ENCODE peak calls at places on chromosomes 7 and 10, in five cellular contexts. One of them, this sample, is unnamed.

GRCh38 chr10:122362031-122362592 is 12.4 kb upstream of the PLEKHA1 start:
- DNase-seq in suprapubic skin: no peak
- DNase-seq in brain microvascular endothelial cell: no peak
- DNase-seq in AG09319: no peak
- DNase-seq in AG09309: no peak
- DNase-seq in this sample: no peak

GRCh38 chr10:87092356-87092860 is 2.2 kb downstream of the GLUD1 start:
- DNase-seq in suprapubic skin: no peak
- DNase-seq in brain microvascular endothelial cell: peak; percentile 23
- DNase-seq in AG09319: no peak
- DNase-seq in AG09309: no peak
- DNase-seq in this sample: no peak

GRCh38 chr7:5695709-5696345 is 85.6 kb downstream of the RNF216 start:
- DNase-seq in suprapubic skin: no peak
- DNase-seq in brain microvascular endothelial cell: peak; percentile 59
- DNase-seq in AG09319: no peak
- DNase-seq in AG09309: no peak
- DNase-seq in this sample: peak; percentile 82

GRCh38 chr7:108492742-108493141 is 33.2 kb downstream of the PNPLA8 start:
- DNase-seq in suprapubic skin: no peak
- DNase-seq in brain microvascular endothelial cell: no peak
- DNase-seq in AG09319: no peak
- DNase-seq in AG09309: no peak
- DNase-seq in this sample: no peak

GRCh38 chr7:81638216-81638615 is 131.6 kb downstream of the HGF start:
- DNase-seq in suprapubic skin: no peak
- DNase-seq in brain microvascular endothelial cell: peak; percentile 90
- DNase-seq in AG09319: no peak
- DNase-seq in AG09309: peak; percentile 92
- DNase-seq in this sample: no peak

GRCh38 chr10:132873395-132873794 is 69.0 kb downstream of the CFAP46 start:
- DNase-seq in suprapubic skin: no peak
- DNase-seq in brain microvascular endothelial cell: no peak
- DNase-seq in AG09319: no peak
- DNase-seq in AG09309: no peak
- DNase-seq in this sample: no peak

GRCh38 chr10:90598513-90598912 is 259.3 kb downstream of the HTR7 start:
- DNase-seq in suprapubic skin: no peak
- DNase-seq in brain microvascular endothelial cell: no peak
- DNase-seq in AG09319: no peak
- DNase-seq in AG09309: no peak
- DNase-seq in this sample: no peak

GRCh38 chr10:90288403-90288933 is 569.4 kb downstream of the HTR7 start:
- DNase-seq in suprapubic skin: no peak
- DNase-seq in brain microvascular endothelial cell: peak; percentile 56
- DNase-seq in AG09319: no peak
- DNase-seq in AG09309: no peak
- DNase-seq in this sample: no peak

GRCh38 chr10:128173383-128173782 is 47.2 kb upstream of the MKI67 start:
- DNase-seq in suprapubic skin: no peak
- DNase-seq in brain microvascular endothelial cell: peak; percentile 45
- DNase-seq in AG09319: no peak
- DNase-seq in AG09309: no peak
- DNase-seq in this sample: no peak

GRCh38 chr10:55630491-55631056 is 730.5 kb downstream of the ZWINT start:
- DNase-seq in suprapubic skin: no peak
- DNase-seq in brain microvascular endothelial cell: no peak
- DNase-seq in AG09319: no peak
- DNase-seq in AG09309: no peak
- DNase-seq in this sample: no peak

GRCh38 chr10:22133640-22134624 is 83.9 kb downstream of the EBLN1 start:
- DNase-seq in suprapubic skin: no peak
- DNase-seq in brain microvascular endothelial cell: no peak
- DNase-seq in AG09319: no peak
- DNase-seq in AG09309: no peak
- DNase-seq in this sample: no peak

GRCh38 chr10:5811387-5811821 is 1.8 kb downstream of the GDI2 start:
- DNase-seq in suprapubic skin: peak; percentile 23
- DNase-seq in brain microvascular endothelial cell: no peak
- DNase-seq in AG09319: peak; percentile 19
- DNase-seq in AG09309: no peak
- DNase-seq in this sample: no peak

GRCh38 chr7:33392143-33392542 is 262.8 kb downstream of the BBS9 start:
- DNase-seq in suprapubic skin: no peak
- DNase-seq in brain microvascular endothelial cell: no peak
- DNase-seq in AG09319: no peak
- DNase-seq in AG09309: no peak
- DNase-seq in this sample: no peak

GRCh38 chr10:86227501-86228258 is 138.9 kb downstream of the GRID1 start:
- DNase-seq in suprapubic skin: no peak
- DNase-seq in brain microvascular endothelial cell: no peak
- DNase-seq in AG09319: no peak
- DNase-seq in AG09309: no peak
- DNase-seq in this sample: no peak

GRCh38 chr7:99407849-99408346 is 499 bp downstream of the PDAP1 start:
- DNase-seq in suprapubic skin: no peak
- DNase-seq in brain microvascular endothelial cell: peak; percentile 69
- DNase-seq in AG09319: peak; percentile 40
- DNase-seq in AG09309: peak; percentile 39
- DNase-seq in this sample: peak; percentile 86

GRCh38 chr10:46551701-46552525 is 4.5 kb downstream of the GPRIN2 start:
- DNase-seq in suprapubic skin: peak; percentile 81
- DNase-seq in brain microvascular endothelial cell: no peak
- DNase-seq in AG09319: no peak
- DNase-seq in AG09309: no peak
- DNase-seq in this sample: peak; percentile 72

GRCh38 chr7:30739691-30740090 is 12.2 kb upstream of the INMT start:
- DNase-seq in suprapubic skin: no peak
- DNase-seq in brain microvascular endothelial cell: no peak
- DNase-seq in AG09319: no peak
- DNase-seq in AG09309: no peak
- DNase-seq in this sample: no peak

DNA sequence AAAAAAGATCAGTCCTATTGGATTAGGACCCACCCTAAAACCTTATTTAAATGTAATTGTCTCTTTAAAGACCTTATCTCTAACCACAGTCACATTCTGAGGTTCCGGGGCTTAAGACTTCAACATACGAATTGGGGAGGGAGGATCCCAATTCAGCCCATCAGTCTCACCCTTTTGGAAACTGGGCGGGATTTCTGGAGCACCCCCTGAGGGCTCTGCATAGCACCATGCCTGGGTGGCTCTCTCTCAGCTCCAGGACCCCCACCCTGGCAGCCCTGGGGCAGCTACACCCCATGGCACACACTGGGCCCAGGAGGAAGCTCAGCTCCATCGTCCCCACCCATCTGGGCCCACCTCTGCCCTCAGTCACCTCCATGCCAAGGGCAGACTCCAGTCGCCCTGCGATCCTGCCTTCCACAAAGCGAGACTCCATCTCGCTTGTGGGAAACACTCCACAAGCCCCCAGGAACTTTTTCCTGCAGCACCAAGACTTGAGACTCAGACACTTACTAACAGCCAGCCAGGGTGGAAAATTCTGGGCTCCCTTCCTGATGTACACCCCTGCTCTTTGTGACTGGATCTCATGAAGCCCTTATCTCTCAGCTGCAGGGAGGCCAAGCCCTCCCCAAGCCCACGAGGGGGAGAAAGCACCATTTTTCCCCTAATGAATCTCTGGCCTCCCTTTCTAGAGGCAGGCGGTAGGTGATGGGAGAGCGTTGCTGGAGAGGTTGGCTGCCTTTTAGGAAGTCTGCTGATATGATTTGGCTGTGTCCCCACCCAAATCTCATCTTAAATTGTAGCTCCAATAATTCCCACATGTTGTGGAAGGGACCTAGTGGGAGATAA is 90.8 kb upstream of the KDM7A start:
- DNase-seq in suprapubic skin: no peak
- DNase-seq in brain microvascular endothelial cell: no peak
- DNase-seq in AG09319: no peak
- DNase-seq in AG09309: no peak
- DNase-seq in this sample: no peak
- TF ChIP-seq CTCF in suprapubic skin: no peak
- TF ChIP-seq CTCF in brain microvascular endothelial cell: no peak
- TF ChIP-seq CTCF in AG09319: no peak
- TF ChIP-seq CTCF in AG09309: no peak
- TF ChIP-seq CTCF in this sample: no peak

GRCh38 chr10:50805981-50806622 is 66.4 kb downstream of the ASAH2B start:
- DNase-seq in suprapubic skin: no peak
- DNase-seq in brain microvascular endothelial cell: no peak
- DNase-seq in AG09319: no peak
- DNase-seq in AG09309: no peak
- DNase-seq in this sample: no peak
- TF ChIP-seq CTCF in suprapubic skin: no peak
- TF ChIP-seq CTCF in brain microvascular endothelial cell: no peak
- TF ChIP-seq CTCF in AG09319: no peak
- TF ChIP-seq CTCF in AG09309: no peak
- TF ChIP-seq CTCF in this sample: no peak

GRCh38 chr10:101442456-101442800 is 88.5 kb downstream of the BTRC start:
- DNase-seq in suprapubic skin: no peak
- DNase-seq in brain microvascular endothelial cell: no peak
- DNase-seq in AG09319: no peak
- DNase-seq in AG09309: no peak
- DNase-seq in this sample: no peak
- TF ChIP-seq CTCF in suprapubic skin: no peak
- TF ChIP-seq CTCF in brain microvascular endothelial cell: no peak
- TF ChIP-seq CTCF in AG09319: no peak
- TF ChIP-seq CTCF in AG09309: no peak
- TF ChIP-seq CTCF in this sample: no peak

GRCh38 chr7:127957886-127958285 is 73.4 kb downstream of the LRRC4 start:
- DNase-seq in suprapubic skin: no peak
- DNase-seq in brain microvascular endothelial cell: no peak
- DNase-seq in AG09319: no peak
- DNase-seq in AG09309: no peak
- DNase-seq in this sample: no peak
- TF ChIP-seq CTCF in suprapubic skin: no peak
- TF ChIP-seq CTCF in brain microvascular endothelial cell: no peak
- TF ChIP-seq CTCF in AG09319: no peak
- TF ChIP-seq CTCF in AG09309: no peak
- TF ChIP-seq CTCF in this sample: no peak

GRCh38 chr7:101235050-101235449 is 2.6 kb downstream of the CLDN15 start:
- DNase-seq in suprapubic skin: no peak
- DNase-seq in brain microvascular endothelial cell: no peak
- DNase-seq in AG09319: no peak
- DNase-seq in AG09309: no peak
- DNase-seq in this sample: no peak

GRCh38 chr7:101232141-101232821 is 5.3 kb downstream of the CLDN15 start:
- DNase-seq in suprapubic skin: no peak
- DNase-seq in brain microvascular endothelial cell: no peak
- DNase-seq in AG09319: no peak
- DNase-seq in AG09309: no peak
- DNase-seq in this sample: no peak

GRCh38 chr7:101234636-101235035 is 3.0 kb downstream of the CLDN15 start:
- DNase-seq in suprapubic skin: no peak
- DNase-seq in brain microvascular endothelial cell: no peak
- DNase-seq in AG09319: no peak
- DNase-seq in AG09309: no peak
- DNase-seq in this sample: no peak

GRCh38 chr7:101235522-101235921 is 2.1 kb downstream of the CLDN15 start:
- DNase-seq in suprapubic skin: no peak
- DNase-seq in brain microvascular endothelial cell: no peak
- DNase-seq in AG09319: no peak
- DNase-seq in AG09309: no peak
- DNase-seq in this sample: no peak

DNA sequence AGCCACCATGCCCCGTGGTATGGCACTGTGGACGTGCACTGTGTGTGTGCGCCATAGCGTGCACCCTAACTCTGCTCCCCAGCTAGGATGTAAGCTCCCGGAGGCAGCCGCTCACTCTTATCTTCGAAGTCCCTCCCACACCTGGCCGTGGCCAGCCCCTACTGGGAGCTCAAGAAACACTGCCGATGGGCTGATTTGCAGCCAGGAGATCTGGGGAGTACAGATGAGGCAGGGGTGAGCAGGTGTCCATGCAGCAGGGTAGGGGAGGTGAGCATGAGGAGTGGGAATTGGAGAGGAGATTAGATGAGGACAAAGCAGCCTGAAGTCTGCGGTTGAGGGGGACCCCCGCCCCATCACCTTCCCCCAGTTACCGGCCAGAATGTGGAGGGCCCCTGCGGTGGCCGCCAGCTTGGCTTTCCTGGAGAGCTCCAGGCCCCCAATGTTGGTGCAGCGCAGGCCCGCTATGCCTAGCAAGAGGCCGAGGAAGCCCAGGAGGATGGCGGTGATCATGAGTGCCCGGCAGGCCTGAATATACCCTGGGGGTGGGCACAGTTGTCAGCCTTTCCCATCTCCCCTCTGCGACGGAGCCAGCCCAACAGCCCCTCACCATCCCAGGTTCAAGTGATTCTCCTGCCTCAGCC is 3.6 kb downstream of the CLDN15 start:
- DNase-seq in suprapubic skin: no peak
- DNase-seq in brain microvascular endothelial cell: no peak
- DNase-seq in AG09319: no peak
- DNase-seq in AG09309: no peak
- DNase-seq in this sample: no peak
- TF ChIP-seq CTCF in suprapubic skin: no peak
- TF ChIP-seq CTCF in brain microvascular endothelial cell: no peak
- TF ChIP-seq CTCF in AG09319: no peak
- TF ChIP-seq CTCF in AG09309: no peak
- TF ChIP-seq CTCF in this sample: no peak